ENCODE peak calls at places on chromosomes 12 and 14, in six cellular contexts. M, P, B, I, S and Q are unnamed samples.
A peak's percentile ranks its signal among the peaks of the same experiment; 100 is the strongest.

GRCh38 chr14:72692678-72693077 is 201.2 kb downstream of the DPF3 start:
- DNase-seq in M (no peak), P (no peak), B (no peak), I (no peak), S (no peak), Q (no peak)

GRCh38 chr12:29024117-29024516 is 125.0 kb upstream of the FAR2 start:
- DNase-seq in M (no peak), P (no peak), B (no peak), I (no peak), S (no peak), Q (no peak)

GRCh38 chr12:82517027-82517426 is 158.7 kb downstream of the METTL25 start:
- DNase-seq in M (no peak), P (no peak), B (no peak), I (no peak), S (no peak), Q (peak; percentile 12)

GRCh38 chr14:21136024-21136423 is 19.8 kb downstream of the OR5AU1 start:
- DNase-seq in M (no peak), P (no peak), B (peak; percentile 36), I (no peak), S (no peak), Q (peak; percentile 39)

GRCh38 chr14:29971101-29971500 is 43.5 kb upstream of the PRKD1 start:
- DNase-seq in M (no peak), P (no peak), B (no peak), I (no peak), S (no peak), Q (no peak)

GRCh38 chr12:3142386-3142785 is 65.2 kb downstream of the TSPAN9 start:
- DNase-seq in M (no peak), P (no peak), B (no peak), I (no peak), S (no peak), Q (no peak)

GRCh38 chr14:26841361-26841760 is 243.5 kb upstream of the NOVA1 start:
- DNase-seq in M (no peak), P (no peak), B (peak; percentile 45), I (no peak), S (no peak), Q (no peak)

GRCh38 chr12:56157201-56158028 is 744 bp upstream of the MYL6 start:
- DNase-seq in M (peak; percentile 81), P (peak; percentile 62), B (peak; percentile 78), I (peak; percentile 61), S (peak; percentile 79), Q (peak; percentile 75)

GRCh38 chr12:41505001-41505400 is 316.9 kb downstream of the PDZRN4 start:
- DNase-seq in M (no peak), P (no peak), B (no peak), I (no peak), S (no peak), Q (no peak)

GRCh38 chr12:124321040-124321481 is 26.2 kb downstream of the RFLNA start:
- DNase-seq in M (peak; percentile 87), P (peak; percentile 79), B (no peak), I (peak; percentile 74), S (peak; percentile 61), Q (peak; percentile 87)

GRCh38 chr14:63228221-63228620 is 24.0 kb downstream of the RHOJ start:
- DNase-seq in M (no peak), P (no peak), B (no peak), I (no peak), S (no peak), Q (no peak)

GRCh38 chr14:89349196-89350008 is 67.6 kb downstream of the FOXN3 start:
- DNase-seq in M (no peak), P (no peak), B (no peak), I (peak; percentile 55), S (no peak), Q (no peak)

GRCh38 chr12:121579190-121579791 is 1.5 kb downstream of the KDM2B start:
- DNase-seq in M (peak; percentile 68), P (peak; percentile 47), B (no peak), I (peak; percentile 9), S (peak; percentile 36), Q (peak; percentile 75)

GRCh38 chr14:91308337-91308736 is 63.8 kb upstream of the GPR68 start:
- DNase-seq in M (no peak), P (no peak), B (no peak), I (no peak), S (no peak), Q (no peak)

GRCh38 chr12:109739747-109740693 is 26.4 kb downstream of the FAM222A start:
- DNase-seq in M (peak; percentile 17), P (peak; percentile 7), B (no peak), I (no peak), S (no peak), Q (no peak)

GRCh38 chr14:51053157-51053556 is 41.7 kb downstream of the TRIM9 start:
- DNase-seq in M (no peak), P (no peak), B (no peak), I (no peak), S (no peak), Q (no peak)

GRCh38 chr14:67620217-67620789 is 583 bp downstream of the ARG2 start:
- DNase-seq in M (peak; percentile 31), P (peak; percentile 13), B (no peak), I (peak; percentile 10), S (no peak), Q (no peak)

DNA sequence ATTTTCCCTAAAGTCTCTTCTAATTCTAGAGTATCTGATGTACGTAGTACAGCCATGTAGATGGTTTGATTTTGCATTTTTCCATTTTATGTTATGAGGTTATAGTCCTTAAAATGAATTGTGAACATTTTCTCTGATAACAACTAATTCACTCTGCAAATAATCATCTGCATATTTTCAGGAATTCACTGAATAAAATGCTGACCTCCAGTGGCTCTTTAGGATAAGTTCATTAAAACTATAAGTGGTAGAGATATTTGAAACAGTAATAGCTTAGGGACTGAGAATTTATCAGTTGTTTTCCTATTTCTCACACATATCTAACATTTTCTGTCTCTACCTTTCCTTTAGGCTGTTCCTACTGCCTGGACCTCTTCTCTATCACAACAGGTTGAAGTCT is 4.4 kb downstream of the MSRB3 start:
- DNase-seq in M (no peak), P (no peak), B (no peak), I (no peak), S (no peak), Q (no peak)
- TF ChIP-seq CTCF in M (no peak), P (no peak), B (no peak), I (no peak), S (no peak), Q (no peak)

DNA sequence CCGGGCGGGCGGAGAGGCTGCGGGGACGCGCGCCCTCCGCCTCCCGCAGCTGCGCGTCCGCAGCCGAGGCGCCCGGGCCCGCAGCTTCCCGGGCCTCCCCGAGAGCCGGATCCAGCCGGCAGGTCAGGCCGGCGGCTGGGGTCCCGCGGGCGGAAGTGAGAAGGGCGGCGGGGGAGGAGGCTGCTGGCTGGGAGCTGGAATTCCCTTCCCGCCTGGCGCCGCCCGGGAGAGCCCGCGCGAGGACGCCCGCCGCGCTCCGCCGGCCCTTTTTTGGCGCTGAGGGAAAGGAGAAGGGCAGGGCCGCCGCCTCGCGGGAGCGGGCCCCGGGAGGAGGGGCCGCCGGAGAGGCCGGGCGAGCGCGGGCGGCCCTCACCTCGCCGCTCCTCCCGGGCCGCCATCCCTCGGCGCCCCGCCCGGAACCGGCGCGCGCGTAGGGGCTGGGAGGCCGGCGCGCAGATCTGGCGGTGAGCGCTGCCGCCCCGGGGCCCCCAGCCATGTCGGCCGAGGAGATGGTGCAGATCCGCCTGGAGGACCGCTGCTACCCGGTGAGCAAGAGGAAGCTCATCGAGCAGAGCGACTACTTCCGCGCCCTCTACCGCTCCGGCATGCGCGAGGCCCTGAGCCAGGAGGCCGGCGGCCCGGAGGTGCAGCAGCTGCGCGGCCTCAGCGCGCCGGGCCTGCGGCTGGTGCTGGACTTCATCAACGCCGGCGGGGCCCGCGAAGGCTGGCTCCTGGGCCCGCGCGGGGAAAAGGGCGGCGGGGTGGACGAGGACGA is at the start of the genes KLHL42 and MANSC4:
- DNase-seq in M (peak; percentile 82), P (peak; percentile 78), B (peak; percentile 59), I (peak; percentile 63), S (peak; percentile 68), Q (peak; percentile 90)
- TF ChIP-seq CTCF in M (no peak), P (no peak), B (no peak), I (no peak), S (no peak), Q (no peak)

GRCh38 chr12:62827042-62827441 is 107.9 kb downstream of the PPM1H start:
- DNase-seq in M (no peak), P (no peak), B (no peak), I (no peak), S (no peak), Q (no peak)
- TF ChIP-seq CTCF in M (no peak), P (no peak), B (peak; percentile 26), I (peak; percentile 22), S (no peak), Q (no peak)

DNA sequence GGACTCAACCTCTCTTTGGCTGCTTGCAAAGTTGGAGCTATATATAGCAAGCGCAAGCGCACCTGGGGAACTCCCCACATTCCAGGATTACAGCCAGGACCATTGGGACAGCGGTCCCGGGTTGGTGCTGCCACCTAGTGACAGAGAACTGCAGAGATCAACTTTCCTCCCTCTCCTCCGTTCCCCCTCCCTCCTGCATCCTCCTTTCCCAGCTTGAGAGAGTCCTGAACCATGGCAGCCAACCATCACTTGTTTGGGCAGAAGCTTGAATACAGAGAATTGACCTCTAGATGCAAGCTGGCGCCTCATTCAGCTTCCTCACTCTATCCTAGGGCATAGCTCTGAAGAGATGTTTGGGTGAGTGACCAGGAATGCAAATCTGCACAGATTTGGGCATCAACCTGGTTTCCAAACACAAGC is 17.4 kb upstream of the FLVCR2 start:
- DNase-seq in M (peak; percentile 81), P (peak; percentile 56), B (peak; percentile 90), I (peak; percentile 71), S (peak; percentile 84), Q (peak; percentile 61)
- TF ChIP-seq CTCF in M (peak; percentile 64), P (peak; percentile 68), B (peak; percentile 99), I (peak; percentile 86), S (peak; percentile 71), Q (peak; percentile 71)